ENCODE peak calls at places on chromosomes 2 and 18, in nine cellular contexts. T is left ventricle myocardium inferior, W is Caco-2, Q is PC-9, R is upper lobe of left lung, N is neural progenitor cell, P is esophagus squamous epithelium, J is left lung, E is SK-N-SH. Z is an unnamed sample. For H3K4me1, the result is how much of the 10 kb centered on the place peaks cover.

GRCh38 chr2:104572856-104573255 is 281.1 kb upstream of the POU3F3 start:
- DNase-seq in E (no peak), W (no peak), R (peak), T (no peak), N (no peak), Q (no peak), P (no peak), J (no peak), Z (no peak)

GRCh38 chr2:213188971-213189899 is 37.8 kb upstream of the IKZF2 start:
- DNase-seq in R (no peak), Q (no peak), T (no peak), N (peak), J (no peak), W (peak), P (no peak), E (peak), Z (peak)

GRCh38 chr2:148527488-148528340 is 116.8 kb upstream of the EPC2 start:
- DNase-seq in E (no peak), N (no peak), T (no peak), R (no peak), W (no peak), Q (no peak), J (no peak), P (no peak), Z (no peak)

GRCh38 chr2:237697586-237698337 is 70.4 kb downstream of the LRRFIP1 start:
- DNase-seq in R (no peak), J (no peak), E (no peak), T (no peak), W (no peak), N (no peak), P (no peak), Q (no peak), Z (peak)

GRCh38 chr2:73894475-73894850 is 1.7 kb downstream of the ACTG2 start:
- DNase-seq in T (no peak), W (no peak), E (no peak), J (no peak), R (no peak), N (no peak), P (no peak), Q (no peak), Z (no peak)

GRCh38 chr2:44246840-44247369 is 28.4 kb upstream of the SLC3A1 start:
- DNase-seq in N (no peak), E (no peak), Q (no peak), R (no peak), P (no peak), T (no peak), W (no peak), J (no peak), Z (no peak)

GRCh38 chr2:112670521-112671022 is 24.8 kb downstream of the SLC20A1 start:
- DNase-seq in J (no peak), R (no peak), P (no peak), E (no peak), Q (no peak), W (no peak), N (no peak), T (no peak), Z (no peak)

GRCh38 chr18:45639424-45639823 is 24.1 kb downstream of the SLC14A2 start:
- DNase-seq in W (no peak), J (no peak), E (no peak), R (no peak), T (no peak), P (no peak), N (no peak), Q (no peak), Z (no peak)

GRCh38 chr2:30756051-30756719 is 51.1 kb downstream of the CAPN13 start:
- DNase-seq in R (no peak), N (no peak), J (no peak), P (no peak), E (peak), W (peak), Q (peak), T (no peak), Z (no peak)

GRCh38 chr18:27652480-27653121 is 467.5 kb upstream of the CHST9 start:
- DNase-seq in R (no peak), E (no peak), Q (no peak), W (no peak), N (no peak), J (no peak), P (no peak), T (no peak), Z (peak)

GRCh38 chr18:2547477-2548087 is 23.7 kb downstream of the METTL4 start:
- DNase-seq in N (peak), Q (no peak), P (no peak), J (no peak), R (no peak), T (no peak), E (peak), W (peak), Z (peak)

GRCh38 chr2:56784046-56784445 is 600.3 kb downstream of the CCDC85A start:
- DNase-seq in R (no peak), N (no peak), T (no peak), W (no peak), J (no peak), Q (no peak), P (no peak), E (no peak), Z (no peak)

GRCh38 chr2:105888625-105889024 is 143.9 kb downstream of the NCK2 start:
- DNase-seq in E (no peak), Q (no peak), J (no peak), R (no peak), N (no peak), W (peak), T (no peak), P (no peak), Z (no peak)

GRCh38 chr2:150555957-150556356 is 68.5 kb upstream of the RND3 start:
- DNase-seq in P (no peak), N (no peak), E (no peak), W (no peak), T (no peak), R (no peak), J (no peak), Q (no peak), Z (no peak)

GRCh38 chr2:190159453-190159852 is 96.9 kb upstream of the MSTN start:
- DNase-seq in N (no peak), R (no peak), J (no peak), Q (no peak), T (no peak), P (no peak), W (no peak), E (no peak), Z (no peak)

GRCh38 chr2:75053484-75054112 is 95.2 kb downstream of the POLE4 start:
- DNase-seq in N (peak), E (peak), J (no peak), R (peak), P (no peak), T (no peak), Q (peak), W (peak), Z (peak)

GRCh38 chr2:203533696-203534471 is 1.2 kb downstream of the RAPH1 start:
- DNase-seq in T (no peak), E (peak), W (peak), R (no peak), J (no peak), N (peak), Q (no peak), P (no peak), Z (peak)

GRCh38 chr2:43977677-43978076 is 18.1 kb downstream of the LRPPRC start:
- DNase-seq in E (no peak), J (no peak), P (no peak), Q (no peak), N (no peak), R (no peak), W (no peak), T (no peak), Z (no peak)

GRCh38 chr2:203650860-203651613 is 55.4 kb upstream of the CD28 start:
- DNase-seq in J (no peak), P (no peak), E (peak), T (no peak), R (peak), Q (no peak), W (peak), N (peak), Z (no peak)

GRCh38 chr18:75406491-75407445 is 20.7 kb downstream of the SMIM21 start:
- DNase-seq in W (no peak), J (peak), R (no peak), N (peak), E (no peak), Q (no peak), T (no peak), P (no peak), Z (peak)

GRCh38 chr2:160570386-160570785 is 76.8 kb upstream of the RBMS1 start:
- DNase-seq in W (no peak), Q (no peak), E (no peak), R (peak), P (no peak), T (no peak), J (no peak), N (no peak), Z (no peak)

GRCh38 chr2:83578405-83578804 is 880.7 kb downstream of the SUCLG1 start:
- DNase-seq in P (no peak), N (no peak), R (no peak), E (no peak), W (no peak), Q (no peak), J (no peak), T (no peak), Z (no peak)

GRCh38 chr2:129376404-129377077 is 602.9 kb upstream of the RAB6C start:
- DNase-seq in J (no peak), N (no peak), Q (no peak), P (no peak), E (no peak), T (no peak), R (no peak), W (no peak), Z (no peak)

GRCh38 chr2:233386382-233387041 is 32.2 kb downstream of the DGKD start:
- DNase-seq in T (no peak), W (no peak), R (no peak), Q (no peak), P (no peak), E (no peak), J (no peak), N (no peak), Z (peak)

GRCh38 chr2:233387225-233387624 is 32.9 kb downstream of the DGKD start:
- DNase-seq in Q (peak), T (no peak), N (no peak), E (no peak), P (no peak), W (no peak), R (no peak), J (no peak), Z (peak)

GRCh38 chr2:233384017-233384416 is 29.7 kb downstream of the DGKD start:
- DNase-seq in Q (no peak), P (no peak), W (peak), R (no peak), E (peak), N (no peak), T (no peak), J (no peak), Z (no peak)

GRCh38 chr2:233385489-233386044 is 31.3 kb downstream of the DGKD start:
- DNase-seq in T (no peak), P (no peak), W (no peak), E (no peak), Q (no peak), R (no peak), J (no peak), N (no peak), Z (peak)

DNA sequence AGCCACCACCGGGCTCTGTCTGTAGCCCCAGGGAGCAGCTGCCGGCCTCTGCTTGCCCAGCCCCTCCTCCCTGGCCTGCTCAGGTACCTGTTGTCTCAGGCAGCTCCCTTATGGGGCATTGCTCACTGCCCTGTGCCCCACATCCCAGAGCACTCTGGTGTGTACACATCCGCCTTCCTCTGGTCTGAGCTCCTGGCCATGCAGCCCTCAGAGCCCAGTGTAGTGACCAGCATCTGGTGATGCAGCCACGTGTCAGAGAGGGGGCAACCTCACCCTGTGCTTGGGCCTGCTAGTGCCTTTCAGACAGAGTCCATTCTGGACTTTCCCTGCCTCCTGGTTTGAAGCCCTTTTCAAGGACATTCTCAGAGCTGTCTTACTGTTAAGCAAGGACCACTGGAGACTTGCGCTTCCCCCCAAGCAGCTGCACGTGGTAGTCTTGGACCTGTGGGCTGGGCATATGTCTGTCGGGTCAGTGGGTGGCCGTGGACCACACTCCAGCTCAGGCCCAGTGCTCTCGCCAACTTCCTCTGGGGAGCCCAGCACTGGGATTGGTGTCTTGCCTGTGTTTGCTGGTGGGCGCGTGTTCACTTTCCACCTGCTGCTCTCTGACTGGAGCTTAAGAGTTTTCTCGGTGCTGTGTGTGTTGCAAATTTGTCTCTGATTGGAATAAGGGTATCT is 30.7 kb downstream of the DGKD start:
- DNase-seq in T (no peak), W (no peak), E (no peak), N (no peak), R (peak), Q (peak), P (no peak), J (no peak), Z (no peak)
- H3K4me1 ChIP-seq in T (half or more), W (under half), E (under half), N (under half), R (under half), Q (half or more), P (under half), J (half or more), Z (half or more)

GRCh38 chr18:31557446-31557845 is 34.2 kb upstream of the TTR start:
- DNase-seq in T (no peak), P (no peak), W (peak), J (no peak), Q (no peak), E (no peak), N (no peak), R (no peak), Z (no peak)
- TF ChIP-seq CTCF in T (no peak), P (no peak), W (no peak), J (no peak), Q (no peak), E (no peak), N (no peak), R (no peak), Z (no peak)

GRCh38 chr2:85248741-85249524 is 78.9 kb downstream of the TGOLN2 start:
- DNase-seq in R (peak), W (no peak), P (no peak), J (no peak), E (no peak), Q (peak), N (peak), T (peak), Z (peak)

GRCh38 chr2:85253890-85254289 is 73.9 kb downstream of the TGOLN2 start:
- DNase-seq in J (no peak), P (no peak), W (no peak), Q (no peak), N (no peak), R (no peak), T (no peak), E (peak), Z (no peak)

GRCh38 chr2:85247591-85247990 is 80.2 kb downstream of the TGOLN2 start:
- DNase-seq in W (no peak), T (no peak), N (no peak), E (no peak), R (no peak), Q (no peak), P (no peak), J (no peak), Z (no peak)

GRCh38 chr2:85250045-85250444 is 77.7 kb downstream of the TGOLN2 start:
- DNase-seq in R (no peak), J (no peak), W (no peak), P (no peak), T (no peak), Q (no peak), N (no peak), E (no peak), Z (no peak)

GRCh38 chr2:85251070-85251616 is 76.6 kb downstream of the TGOLN2 start:
- DNase-seq in P (no peak), N (no peak), T (no peak), R (no peak), E (no peak), W (no peak), Q (no peak), J (no peak), Z (no peak)
- H3K4me1 ChIP-seq in P (under half), N (half or more), T (half or more), R (under half), E (under half), W (under half), Q (half or more), J (under half), Z (half or more)

DNA sequence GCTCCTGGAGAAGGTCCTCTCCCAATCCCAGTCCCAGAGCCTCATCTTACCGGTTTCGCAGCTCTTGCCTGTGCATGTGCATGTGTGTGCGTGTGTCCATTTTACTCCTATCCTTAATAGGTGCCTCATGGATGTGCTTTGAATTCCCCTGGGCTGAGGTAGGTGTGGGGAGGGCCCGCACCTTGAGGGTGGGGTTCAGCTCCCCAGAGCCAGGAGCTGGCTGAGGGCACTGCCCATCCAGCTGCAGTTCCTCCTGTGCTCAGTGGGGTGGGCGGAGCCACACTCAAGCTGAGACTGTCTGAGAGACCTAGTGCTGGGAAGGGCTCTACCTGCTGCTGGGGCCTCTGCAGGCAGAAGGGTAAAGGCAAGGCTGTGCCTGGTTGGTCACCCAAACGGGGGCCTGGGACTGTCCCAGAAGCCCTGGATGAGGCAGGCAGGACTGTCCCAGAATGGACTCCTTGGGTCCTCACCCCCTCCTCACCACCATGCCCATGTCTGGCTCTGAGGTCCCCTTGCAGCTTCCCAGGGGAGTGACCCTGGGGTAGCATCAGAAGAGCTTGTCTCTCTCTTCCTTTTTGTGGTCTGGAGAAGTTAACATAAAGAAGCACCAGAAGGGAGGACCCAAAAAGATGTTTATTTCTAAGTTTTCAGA is 8.9 kb downstream of the GDF7 start:
- DNase-seq in R (no peak), W (peak), E (no peak), N (peak), T (no peak), P (no peak), J (no peak), Q (no peak), Z (no peak)
- TF ChIP-seq CTCF in R (no peak), W (peak), E (peak), N (no peak), T (no peak), P (no peak), J (no peak), Q (no peak), Z (no peak)

GRCh38 chr2:8572712-8573233 is 109.1 kb upstream of the ID2 start:
- DNase-seq in E (no peak), T (no peak), P (no peak), Q (no peak), W (no peak), R (no peak), N (no peak), J (no peak), Z (no peak)

GRCh38 chr2:8571792-8572499 is 109.9 kb upstream of the ID2 start:
- DNase-seq in E (no peak), W (peak), T (no peak), Q (no peak), R (no peak), N (no peak), J (no peak), P (no peak), Z (no peak)

GRCh38 chr2:8569332-8569930 is 112.4 kb upstream of the ID2 start:
- DNase-seq in Q (no peak), N (no peak), J (no peak), W (no peak), T (no peak), R (no peak), P (no peak), E (no peak), Z (no peak)

GRCh38 chr2:8570637-8571036 is 111.2 kb upstream of the ID2 start:
- DNase-seq in P (no peak), J (no peak), W (no peak), R (no peak), Q (no peak), N (no peak), E (no peak), T (no peak), Z (no peak)

DNA sequence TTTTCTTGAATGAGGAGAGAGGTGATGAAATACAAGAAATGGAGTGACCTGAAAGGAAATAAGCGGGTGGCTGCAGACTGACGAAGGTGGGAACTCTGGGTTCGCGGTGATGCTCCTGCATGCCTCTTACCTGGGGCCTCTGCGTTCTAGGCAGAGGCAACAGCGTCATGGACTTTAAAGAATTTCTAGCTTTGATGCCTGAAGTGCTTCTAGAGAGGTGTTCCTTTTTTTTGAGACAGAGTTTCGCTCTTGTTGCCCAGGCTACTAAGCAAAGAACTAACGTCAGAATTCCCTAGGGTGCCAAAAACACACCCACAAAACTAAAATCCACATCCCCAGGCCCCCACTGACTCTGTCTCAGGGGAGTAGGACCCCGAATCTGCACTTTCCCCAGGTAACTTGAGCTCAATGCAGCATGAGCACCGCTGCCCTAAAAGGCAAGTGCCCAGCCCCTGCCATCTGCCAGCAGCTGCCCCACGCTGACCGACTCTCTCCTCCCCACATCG is 110.5 kb upstream of the ID2 start:
- DNase-seq in Q (no peak), P (no peak), E (no peak), J (no peak), R (no peak), N (no peak), W (no peak), T (no peak), Z (no peak)
- H3K4me1 ChIP-seq in Q (under half), P (under half), E (under half), J (under half), R (under half), N (under half), W (under half), T (under half), Z (under half)

GRCh38 chr2:12421061-12421460 is 295.7 kb upstream of the TRIB2 start:
- DNase-seq in R (no peak), W (no peak), N (no peak), J (no peak), P (no peak), Q (no peak), E (no peak), T (no peak), Z (no peak)

GRCh38 chr2:12419803-12420202 is 296.9 kb upstream of the TRIB2 start:
- DNase-seq in T (no peak), Q (no peak), E (no peak), R (no peak), P (no peak), N (no peak), J (no peak), W (no peak), Z (no peak)

GRCh38 chr2:12412898-12413305 is 303.8 kb upstream of the TRIB2 start:
- DNase-seq in W (no peak), T (no peak), N (no peak), E (peak), Q (peak), R (no peak), J (no peak), P (no peak), Z (peak)

GRCh38 chr2:12417811-12418210 is 298.9 kb upstream of the TRIB2 start:
- DNase-seq in Q (no peak), W (no peak), T (no peak), J (no peak), N (no peak), R (no peak), P (no peak), E (no peak), Z (no peak)

GRCh38 chr2:12416600-12416999 is 300.1 kb upstream of the TRIB2 start:
- DNase-seq in T (peak), Q (no peak), E (no peak), N (peak), J (no peak), P (no peak), W (peak), R (peak), Z (no peak)
- TF ChIP-seq CTCF in T (peak), Q (peak), E (peak), N (peak), J (peak), P (peak), W (no peak), R (peak), Z (peak)

Z was measured in cardiac muscle cell.